ENCODE peak calls at places on chromosomes 3 and 15, in five cellular contexts. One of them, this sample, is unnamed.

GRCh38 chr3:98733778-98734281 is 29.3 kb upstream of the ST3GAL6 start:
- DNase-seq in psoas muscle: no peak
- DNase-seq in cardiac muscle cell: peak; percentile 41
- DNase-seq in CD4-positive, alpha-beta T cell: no peak
- DNase-seq in tibial artery: no peak
- DNase-seq in this sample: no peak

GRCh38 chr3:126014252-126014651 is 45.3 kb downstream of the ROPN1B start:
- DNase-seq in CD4-positive, alpha-beta T cell: no peak
- DNase-seq in tibial artery: no peak
- DNase-seq in cardiac muscle cell: peak; percentile 35
- DNase-seq in psoas muscle: no peak
- DNase-seq in this sample: no peak

GRCh38 chr3:39157359-39157758 is 4.0 kb upstream of the CSRNP1 start:
- DNase-seq in tibial artery: no peak
- DNase-seq in cardiac muscle cell: no peak
- DNase-seq in CD4-positive, alpha-beta T cell: no peak
- DNase-seq in psoas muscle: no peak
- DNase-seq in this sample: no peak

GRCh38 chr15:32936283-32936918 is 218.6 kb downstream of the GREM1 start:
- DNase-seq in psoas muscle: no peak
- DNase-seq in cardiac muscle cell: peak; percentile 86
- DNase-seq in CD4-positive, alpha-beta T cell: no peak
- DNase-seq in tibial artery: no peak
- DNase-seq in this sample: no peak

GRCh38 chr15:65583701-65584100 is 27.2 kb downstream of the INTS14 start:
- DNase-seq in tibial artery: no peak
- DNase-seq in psoas muscle: no peak
- DNase-seq in cardiac muscle cell: peak; percentile 69
- DNase-seq in CD4-positive, alpha-beta T cell: peak; percentile 45
- DNase-seq in this sample: no peak

GRCh38 chr3:8324727-8325126 is 176.9 kb upstream of the LMCD1 start:
- DNase-seq in cardiac muscle cell: peak; percentile 78
- DNase-seq in tibial artery: no peak
- DNase-seq in CD4-positive, alpha-beta T cell: peak; percentile 47
- DNase-seq in psoas muscle: peak; percentile 36
- DNase-seq in this sample: peak; percentile 62

GRCh38 chr3:134483195-134483890 is 2.4 kb downstream of the ANAPC13 start:
- DNase-seq in tibial artery: no peak
- DNase-seq in psoas muscle: no peak
- DNase-seq in cardiac muscle cell: peak; percentile 60
- DNase-seq in CD4-positive, alpha-beta T cell: no peak
- DNase-seq in this sample: no peak

GRCh38 chr3:28326458-28326926 is 22.0 kb upstream of the ZCWPW2 start:
- DNase-seq in psoas muscle: no peak
- DNase-seq in CD4-positive, alpha-beta T cell: no peak
- DNase-seq in cardiac muscle cell: no peak
- DNase-seq in tibial artery: no peak
- DNase-seq in this sample: no peak

GRCh38 chr3:123602325-123602724 is 17.5 kb upstream of the HACD2 start:
- DNase-seq in psoas muscle: no peak
- DNase-seq in tibial artery: no peak
- DNase-seq in cardiac muscle cell: peak; percentile 88
- DNase-seq in CD4-positive, alpha-beta T cell: no peak
- DNase-seq in this sample: no peak

GRCh38 chr3:25910997-25911396 is 121.1 kb downstream of the OXSM start:
- DNase-seq in CD4-positive, alpha-beta T cell: peak; percentile 19
- DNase-seq in cardiac muscle cell: peak; percentile 25
- DNase-seq in tibial artery: no peak
- DNase-seq in psoas muscle: no peak
- DNase-seq in this sample: peak; percentile 9

GRCh38 chr3:87503901-87504498 is 227.6 kb upstream of the POU1F1 start:
- DNase-seq in CD4-positive, alpha-beta T cell: no peak
- DNase-seq in tibial artery: no peak
- DNase-seq in psoas muscle: no peak
- DNase-seq in cardiac muscle cell: peak; percentile 59
- DNase-seq in this sample: no peak

GRCh38 chr15:67024322-67024997 is 40.9 kb upstream of the SMAD3 start:
- DNase-seq in CD4-positive, alpha-beta T cell: no peak
- DNase-seq in psoas muscle: peak; percentile 83
- DNase-seq in cardiac muscle cell: peak; percentile 97
- DNase-seq in tibial artery: peak; percentile 92
- DNase-seq in this sample: no peak

GRCh38 chr3:140440446-140440845 is 237.4 kb upstream of the TRIM42 start:
- DNase-seq in psoas muscle: no peak
- DNase-seq in cardiac muscle cell: no peak
- DNase-seq in CD4-positive, alpha-beta T cell: no peak
- DNase-seq in tibial artery: no peak
- DNase-seq in this sample: no peak

GRCh38 chr3:172332256-172333041 is 115.8 kb downstream of the GHSR start:
- DNase-seq in CD4-positive, alpha-beta T cell: peak; percentile 52
- DNase-seq in cardiac muscle cell: peak; percentile 75
- DNase-seq in tibial artery: no peak
- DNase-seq in psoas muscle: no peak
- DNase-seq in this sample: peak; percentile 37

GRCh38 chr3:15606434-15606891 is 4.9 kb downstream of the BTD start:
- DNase-seq in psoas muscle: no peak
- DNase-seq in CD4-positive, alpha-beta T cell: no peak
- DNase-seq in cardiac muscle cell: peak; percentile 21
- DNase-seq in tibial artery: no peak
- DNase-seq in this sample: no peak

GRCh38 chr15:82132116-82132515 is 86.3 kb upstream of the MEX3B start:
- DNase-seq in tibial artery: no peak
- DNase-seq in CD4-positive, alpha-beta T cell: no peak
- DNase-seq in psoas muscle: no peak
- DNase-seq in cardiac muscle cell: no peak
- DNase-seq in this sample: no peak

GRCh38 chr15:55526559-55527036 is 18.6 kb upstream of the DNAAF4 start:
- DNase-seq in cardiac muscle cell: peak; percentile 84
- DNase-seq in psoas muscle: no peak
- DNase-seq in CD4-positive, alpha-beta T cell: no peak
- DNase-seq in tibial artery: no peak
- DNase-seq in this sample: no peak

GRCh38 chr3:94026623-94027022 is 1.8 kb downstream of the STX19 start:
- DNase-seq in tibial artery: no peak
- DNase-seq in cardiac muscle cell: no peak
- DNase-seq in CD4-positive, alpha-beta T cell: no peak
- DNase-seq in psoas muscle: no peak
- DNase-seq in this sample: no peak

GRCh38 chr3:157532529-157533297 is 29.5 kb upstream of the VEPH1 start:
- DNase-seq in cardiac muscle cell: peak; percentile 96
- DNase-seq in tibial artery: no peak
- DNase-seq in CD4-positive, alpha-beta T cell: no peak
- DNase-seq in psoas muscle: no peak
- DNase-seq in this sample: no peak

GRCh38 chr3:100277255-100277800 is 16.5 kb downstream of the TBC1D23 start:
- DNase-seq in cardiac muscle cell: peak; percentile 5
- DNase-seq in psoas muscle: no peak
- DNase-seq in tibial artery: no peak
- DNase-seq in CD4-positive, alpha-beta T cell: no peak
- DNase-seq in this sample: no peak

GRCh38 chr15:57403007-57403406 is 26.7 kb downstream of the CGNL1 start:
- DNase-seq in tibial artery: no peak
- DNase-seq in psoas muscle: no peak
- DNase-seq in cardiac muscle cell: no peak
- DNase-seq in CD4-positive, alpha-beta T cell: no peak
- DNase-seq in this sample: no peak

GRCh38 chr3:31523543-31523942 is 9.2 kb upstream of the STT3B start:
- DNase-seq in tibial artery: no peak
- DNase-seq in psoas muscle: no peak
- DNase-seq in cardiac muscle cell: no peak
- DNase-seq in CD4-positive, alpha-beta T cell: no peak
- DNase-seq in this sample: no peak

GRCh38 chr15:51319539-51319938 is 18.9 kb downstream of the CYP19A1 start:
- DNase-seq in cardiac muscle cell: no peak
- DNase-seq in CD4-positive, alpha-beta T cell: no peak
- DNase-seq in psoas muscle: no peak
- DNase-seq in tibial artery: no peak
- DNase-seq in this sample: no peak

DNA sequence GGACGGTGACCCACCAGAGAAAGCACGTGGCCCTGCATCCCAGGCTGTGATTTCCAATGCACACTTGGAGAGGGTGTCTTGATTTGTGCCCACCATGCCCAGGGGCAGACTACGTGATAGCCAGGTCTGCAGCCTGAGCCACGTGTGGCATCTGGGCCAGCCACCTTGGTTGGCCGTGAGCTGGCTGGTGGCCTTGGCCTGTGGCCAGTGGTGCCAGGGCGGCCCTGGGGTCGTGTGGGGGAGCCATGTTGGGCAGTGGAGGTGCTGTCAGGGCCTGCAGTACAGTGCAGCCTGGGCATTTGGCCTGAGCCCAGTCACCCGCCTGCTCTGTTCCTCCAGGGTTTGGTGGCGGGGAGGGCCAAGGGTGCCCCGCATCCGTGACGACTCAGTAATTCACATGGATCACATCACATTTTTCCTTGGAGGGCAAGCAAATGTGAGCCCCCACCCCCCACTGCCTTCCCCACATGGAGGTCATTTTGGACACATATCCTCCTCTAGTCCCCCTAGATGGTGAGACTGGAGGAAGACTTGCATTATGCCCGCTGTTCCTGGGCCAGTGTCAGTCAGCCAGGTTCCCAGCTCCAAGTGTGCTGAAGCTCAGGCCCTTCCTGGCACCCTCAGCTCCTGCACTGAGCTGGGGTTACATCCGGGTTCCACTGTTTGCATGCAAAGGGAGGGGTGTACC is 201.4 kb downstream of the UBE3A start:
- DNase-seq in psoas muscle: no peak
- DNase-seq in cardiac muscle cell: no peak
- DNase-seq in CD4-positive, alpha-beta T cell: no peak
- DNase-seq in tibial artery: peak; percentile 53
- DNase-seq in this sample: no peak
- H3K9me3 ChIP-seq in psoas muscle: no peaks in the 10 kb centered on the region
- H3K9me3 ChIP-seq in cardiac muscle cell: no peaks in the 10 kb centered on the region
- H3K9me3 ChIP-seq in CD4-positive, alpha-beta T cell: no peaks in the 10 kb centered on the region
- H3K9me3 ChIP-seq in tibial artery: peaks cover 54% of the 10 kb centered on the region
- H3K9me3 ChIP-seq in this sample: no peaks in the 10 kb centered on the region

GRCh38 chr15:87369269-87369668 is 887.3 kb downstream of the NTRK3 start:
- DNase-seq in CD4-positive, alpha-beta T cell: no peak
- DNase-seq in tibial artery: no peak
- DNase-seq in psoas muscle: no peak
- DNase-seq in cardiac muscle cell: peak; percentile 88
- DNase-seq in this sample: no peak

GRCh38 chr15:87365221-87365620 is 891.3 kb downstream of the NTRK3 start:
- DNase-seq in tibial artery: no peak
- DNase-seq in cardiac muscle cell: peak; percentile 76
- DNase-seq in psoas muscle: no peak
- DNase-seq in CD4-positive, alpha-beta T cell: no peak
- DNase-seq in this sample: no peak

GRCh38 chr15:87362531-87362930 is 894.0 kb downstream of the NTRK3 start:
- DNase-seq in psoas muscle: no peak
- DNase-seq in cardiac muscle cell: no peak
- DNase-seq in CD4-positive, alpha-beta T cell: no peak
- DNase-seq in tibial artery: no peak
- DNase-seq in this sample: no peak

GRCh38 chr15:87368511-87368910 is 888.0 kb downstream of the NTRK3 start:
- DNase-seq in tibial artery: no peak
- DNase-seq in cardiac muscle cell: peak; percentile 11
- DNase-seq in CD4-positive, alpha-beta T cell: no peak
- DNase-seq in psoas muscle: no peak
- DNase-seq in this sample: no peak
- H3K9me3 ChIP-seq in tibial artery: peaks cover 5% of the 10 kb centered on the region
- H3K9me3 ChIP-seq in cardiac muscle cell: no peaks in the 10 kb centered on the region
- H3K9me3 ChIP-seq in CD4-positive, alpha-beta T cell: no peaks in the 10 kb centered on the region
- H3K9me3 ChIP-seq in psoas muscle: no peaks in the 10 kb centered on the region
- H3K9me3 ChIP-seq in this sample: no peaks in the 10 kb centered on the region

GRCh38 chr3:51392301-51393095 is 1.4 kb downstream of the RBM15B start:
- DNase-seq in CD4-positive, alpha-beta T cell: no peak
- DNase-seq in tibial artery: no peak
- DNase-seq in psoas muscle: no peak
- DNase-seq in cardiac muscle cell: no peak
- DNase-seq in this sample: no peak

GRCh38 chr3:51390600-51391074 is 448 bp upstream of the RBM15B start:
- DNase-seq in CD4-positive, alpha-beta T cell: no peak
- DNase-seq in tibial artery: no peak
- DNase-seq in cardiac muscle cell: no peak
- DNase-seq in psoas muscle: no peak
- DNase-seq in this sample: no peak

GRCh38 chr3:51393096-51393495 is 2.0 kb downstream of the RBM15B start:
- DNase-seq in tibial artery: no peak
- DNase-seq in cardiac muscle cell: no peak
- DNase-seq in psoas muscle: no peak
- DNase-seq in CD4-positive, alpha-beta T cell: no peak
- DNase-seq in this sample: no peak

GRCh38 chr3:51391075-51391565 is at the start of gene RBM15B:
- DNase-seq in tibial artery: peak; percentile 99
- DNase-seq in cardiac muscle cell: peak; percentile 98
- DNase-seq in psoas muscle: peak; percentile 99
- DNase-seq in CD4-positive, alpha-beta T cell: peak; percentile 97
- DNase-seq in this sample: peak; percentile 98

DNA sequence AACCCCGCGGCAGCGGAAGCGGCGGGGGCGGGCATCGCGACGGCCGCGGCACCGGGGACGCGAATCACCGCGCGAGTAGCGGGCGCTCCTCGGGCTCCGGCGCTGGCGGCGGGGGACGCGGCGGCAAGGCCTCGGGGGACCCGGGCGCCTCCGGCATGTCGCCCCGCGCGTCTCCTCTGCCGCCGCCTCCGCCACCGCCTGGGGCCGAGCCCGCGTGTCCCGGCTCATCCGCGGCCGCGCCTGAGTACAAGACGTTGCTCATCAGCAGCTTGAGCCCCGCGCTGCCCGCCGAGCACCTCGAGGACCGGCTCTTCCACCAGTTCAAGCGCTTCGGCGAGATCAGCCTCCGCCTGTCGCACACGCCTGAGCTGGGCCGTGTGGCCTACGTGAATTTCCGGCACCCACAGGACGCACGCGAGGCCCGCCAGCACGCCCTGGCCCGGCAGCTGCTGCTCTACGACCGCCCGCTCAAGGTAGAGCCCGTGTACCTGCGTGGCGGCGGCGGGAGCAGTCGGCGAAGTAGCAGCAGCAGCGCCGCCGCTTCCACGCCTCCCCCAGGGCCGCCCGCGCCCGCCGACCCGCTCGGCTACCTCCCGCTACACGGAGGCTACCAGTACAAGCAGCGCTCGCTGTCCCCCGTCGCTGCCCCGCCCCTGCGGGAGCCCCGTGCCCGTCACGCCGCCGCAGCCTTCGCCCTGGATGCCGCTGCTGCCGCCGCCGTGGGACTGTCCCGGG is 648 bp downstream of the RBM15B start:
- DNase-seq in psoas muscle: peak; percentile 65
- DNase-seq in tibial artery: no peak
- DNase-seq in cardiac muscle cell: peak; percentile 53
- DNase-seq in CD4-positive, alpha-beta T cell: peak; percentile 50
- DNase-seq in this sample: peak; percentile 44
- H3K9me3 ChIP-seq in psoas muscle: no peaks in the 10 kb centered on the region
- H3K9me3 ChIP-seq in tibial artery: no peaks in the 10 kb centered on the region
- H3K9me3 ChIP-seq in cardiac muscle cell: no peaks in the 10 kb centered on the region
- H3K9me3 ChIP-seq in CD4-positive, alpha-beta T cell: no peaks in the 10 kb centered on the region
- H3K9me3 ChIP-seq in this sample: no peaks in the 10 kb centered on the region

DNA sequence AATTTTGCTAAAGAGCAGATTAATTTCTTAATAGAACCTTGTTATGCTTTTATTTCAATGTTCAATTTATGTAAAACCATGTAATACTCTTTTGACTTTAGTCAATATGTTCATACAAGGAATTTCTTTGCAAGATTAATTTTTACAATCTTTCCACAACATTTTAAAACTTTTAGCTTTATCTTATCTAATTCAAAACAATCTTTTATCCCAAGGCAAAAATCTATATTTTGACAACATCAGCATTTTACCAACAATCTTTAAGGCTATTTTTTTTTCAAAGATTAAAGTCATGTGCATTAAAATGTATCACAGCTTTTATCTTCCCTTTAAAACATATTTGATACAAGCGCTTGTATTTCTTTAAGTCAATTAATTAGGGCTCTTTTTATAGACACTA is 914.7 kb downstream of the PLOD2 start:
- DNase-seq in cardiac muscle cell: no peak
- DNase-seq in CD4-positive, alpha-beta T cell: no peak
- DNase-seq in psoas muscle: no peak
- DNase-seq in tibial artery: no peak
- DNase-seq in this sample: no peak
- H3K9me3 ChIP-seq in cardiac muscle cell: no peaks in the 10 kb centered on the region
- H3K9me3 ChIP-seq in CD4-positive, alpha-beta T cell: peaks cover 17% of the 10 kb centered on the region
- H3K9me3 ChIP-seq in psoas muscle: peaks cover 21% of the 10 kb centered on the region
- H3K9me3 ChIP-seq in tibial artery: peaks cover 12% of the 10 kb centered on the region
- H3K9me3 ChIP-seq in this sample: no peaks in the 10 kb centered on the region

This sample was measured in T-helper 17 cell.